ENCODE peak calls at places on chromosome 14, in ten cellular contexts. R is AG04450; Y is HCT116; U is MM.1S; H is IMR-90; K is Panc1; N is HFFc6; X is activated CD8-positive, alpha-beta T cell treated with anti-CD3 and anti-CD28 coated beads for 36 hours; A is psoas muscle; P is endothelial cell. O is an unnamed sample.
A peak's percentile ranks its signal among the peaks of the same experiment; 100 is the strongest.

GRCh38 chr14:89436274-89436656 is 19.2 kb upstream of the FOXN3 start:
- DNase-seq in U (no peak), R (no peak), K (no peak), P (no peak), H (no peak), X (no peak), A (no peak), N (no peak), Y (no peak), O (peak; percentile 40)

GRCh38 chr14:100778951-100779690 is 46.8 kb upstream of the MEG3 start:
- DNase-seq in A (no peak), H (no peak), Y (no peak), U (no peak), P (no peak), R (no peak), K (no peak), N (no peak), X (no peak), O (peak; percentile 4)

GRCh38 chr14:79721399-79722084 is 489.8 kb downstream of the DIO2 start:
- DNase-seq in N (no peak), X (no peak), Y (no peak), U (no peak), A (no peak), R (no peak), P (no peak), H (no peak), K (no peak), O (no peak)

GRCh38 chr14:37197421-37198272 is at the start of gene MIPOL1:
- DNase-seq in X (peak; percentile 4), A (peak; percentile 90), H (peak; percentile 90), R (peak; percentile 69), P (peak; percentile 77), U (no peak), Y (peak; percentile 68), N (peak; percentile 82), K (no peak), O (no peak)

GRCh38 chr14:27672047-27672446 is 1074.2 kb upstream of the NOVA1 start:
- DNase-seq in H (no peak), Y (no peak), R (no peak), N (no peak), X (no peak), K (no peak), U (no peak), A (no peak), P (no peak), O (no peak)

GRCh38 chr14:78519863-78520262 is 349.7 kb downstream of the NRXN3 start:
- DNase-seq in Y (no peak), H (peak; percentile 4), U (no peak), A (no peak), R (no peak), P (peak; percentile 70), N (no peak), X (peak; percentile 42), K (no peak), O (no peak)

GRCh38 chr14:53882684-53883083 is 73.9 kb downstream of the BMP4 start:
- DNase-seq in K (no peak), N (no peak), P (no peak), Y (peak; percentile 49), R (no peak), A (no peak), H (peak; percentile 17), X (no peak), U (no peak), O (no peak)

GRCh38 chr14:68208218-68208617 is 388.6 kb downstream of the RAD51B start:
- DNase-seq in H (no peak), X (no peak), R (no peak), P (no peak), Y (no peak), K (no peak), N (no peak), U (no peak), A (no peak), O (no peak)

DNA sequence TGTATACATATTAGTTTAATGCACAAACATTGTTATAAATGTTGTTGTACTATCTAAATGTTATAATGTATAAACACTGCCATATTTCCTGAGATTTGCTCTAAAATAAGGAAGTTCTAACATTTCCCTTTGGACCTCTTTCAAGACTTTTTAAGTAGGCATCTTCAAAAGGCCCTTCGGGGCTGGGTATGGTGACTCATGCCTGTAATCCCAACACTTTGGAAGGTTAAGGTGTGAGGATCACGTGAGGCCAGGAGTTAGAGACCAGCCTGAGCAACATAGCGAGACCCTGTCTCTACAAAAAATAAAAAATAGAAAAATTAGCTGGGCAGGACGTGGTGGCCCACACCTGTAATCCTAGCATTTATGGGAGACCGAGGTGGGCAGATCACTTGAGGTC is 35.5 kb downstream of the FBLN5 start:
- DNase-seq in N (no peak), X (no peak), A (no peak), P (no peak), Y (no peak), U (no peak), H (no peak), R (no peak), K (no peak), O (no peak)
- TF ChIP-seq CTCF in N (no peak), X (no peak), A (no peak), P (no peak), Y (no peak), U (no peak), H (no peak), R (no peak), K (no peak), O (no peak)

GRCh38 chr14:21093018-21093417 is 5.4 kb downstream of the ZNF219 start:
- DNase-seq in A (no peak), X (no peak), Y (no peak), U (no peak), N (no peak), H (no peak), K (no peak), P (no peak), R (no peak), O (no peak)

GRCh38 chr14:21095430-21096205 is 2.8 kb downstream of the ZNF219 start:
- DNase-seq in U (no peak), A (no peak), X (no peak), P (no peak), Y (no peak), R (no peak), N (peak; percentile 22), K (no peak), H (peak; percentile 51), O (no peak)

GRCh38 chr14:21091784-21092146 is 6.7 kb downstream of the ZNF219 start:
- DNase-seq in X (no peak), Y (no peak), H (no peak), P (no peak), R (no peak), U (no peak), A (no peak), K (no peak), N (no peak), O (no peak)

GRCh38 chr14:21092147-21093011 is 6.1 kb downstream of the ZNF219 start:
- DNase-seq in H (peak; percentile 67), P (peak; percentile 94), R (no peak), N (peak; percentile 45), Y (peak; percentile 40), U (peak; percentile 70), X (peak; percentile 94), K (peak; percentile 82), A (peak; percentile 83), O (peak; percentile 94)

GRCh38 chr14:21093769-21094681 is 4.4 kb downstream of the ZNF219 start:
- DNase-seq in H (no peak), R (no peak), P (no peak), K (no peak), N (no peak), X (no peak), A (no peak), Y (no peak), U (no peak), O (no peak)
- TF ChIP-seq CTCF in H (peak; percentile 31), R (peak; percentile 54), P (peak; percentile 72), K (no peak), N (peak; percentile 65), X (no peak), A (peak; percentile 4), Y (no peak), U (no peak), O (no peak)

DNA sequence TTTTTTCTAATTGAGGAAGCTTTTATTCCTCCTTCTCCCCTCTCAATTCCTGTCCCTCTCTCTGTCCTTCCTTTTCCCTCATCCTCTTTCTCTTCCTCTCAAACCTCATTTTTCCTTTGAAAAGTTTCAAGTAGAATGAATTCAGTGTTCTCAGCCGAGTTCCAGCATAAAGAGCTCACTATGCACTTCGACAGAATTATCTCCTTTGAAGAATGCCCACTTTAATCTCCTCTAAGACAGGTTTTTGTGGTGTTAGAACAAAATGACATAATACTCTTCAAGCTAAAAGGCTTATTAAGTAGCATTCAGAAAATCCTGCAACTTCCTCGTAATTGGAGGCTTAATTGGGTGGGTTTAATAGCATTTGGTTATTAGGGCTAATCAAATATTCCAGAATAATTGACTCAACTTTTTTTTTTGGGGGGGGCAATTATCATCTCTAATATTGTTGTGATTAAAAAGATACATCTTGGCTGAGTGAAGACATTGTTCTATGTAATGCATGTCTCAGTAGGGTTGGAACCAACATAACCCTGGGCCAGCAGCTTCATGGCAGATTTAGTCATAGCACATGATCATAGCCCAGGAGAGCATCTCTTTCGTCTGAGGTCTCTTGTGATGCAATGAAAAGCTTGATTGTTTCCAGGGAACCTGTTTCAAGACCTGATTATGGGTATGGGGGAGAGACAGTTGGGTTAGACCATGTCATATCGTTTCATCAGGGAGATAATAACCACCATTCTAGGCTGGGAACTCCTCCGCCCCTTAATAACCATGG is 25.0 kb upstream of the SLC24A4 start:
- DNase-seq in R (no peak), X (no peak), H (no peak), N (no peak), P (no peak), Y (no peak), U (no peak), A (no peak), K (no peak), O (no peak)
- TF ChIP-seq CTCF in R (no peak), X (no peak), H (no peak), N (no peak), P (no peak), Y (no peak), U (no peak), A (no peak), K (no peak), O (no peak)

DNA sequence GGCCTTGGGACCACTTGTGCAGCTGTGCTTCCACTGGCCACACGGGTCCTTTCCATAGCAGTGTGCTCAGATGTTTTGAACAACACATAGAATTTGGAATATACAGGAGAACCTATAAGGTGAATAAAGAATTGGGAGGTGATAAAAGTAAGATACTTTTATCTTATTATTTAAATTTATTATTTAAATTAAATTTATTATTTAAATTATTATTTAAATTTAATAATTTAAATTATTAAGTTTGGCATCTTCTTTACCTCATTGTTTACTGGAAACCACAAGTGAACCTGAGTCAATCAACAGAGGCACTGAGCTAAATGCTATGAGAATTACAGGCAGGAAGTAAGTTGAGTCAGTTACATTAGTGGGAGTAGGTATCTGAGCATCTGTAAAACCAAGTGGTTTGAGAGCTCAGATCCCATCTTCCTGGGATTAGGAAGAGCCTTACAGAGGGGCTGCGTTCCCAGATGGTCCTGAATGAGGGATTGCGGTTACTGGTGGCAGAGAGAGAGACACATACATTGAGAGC is 103.1 kb downstream of the ESR2 start:
- DNase-seq in N (no peak), A (no peak), U (no peak), K (no peak), H (peak; percentile 42), P (no peak), X (no peak), Y (no peak), R (no peak), O (no peak)
- TF ChIP-seq CTCF in N (no peak), A (no peak), U (no peak), K (no peak), H (no peak), P (no peak), X (no peak), Y (no peak), R (no peak), O (no peak)

O was measured in natural killer cell.